ENCODE peak calls at places on chromosome 6, in six cellular contexts. One of them, this sample, is unnamed.

GRCh38 chr6:22010102-22010501 is 286.7 kb downstream of the PRL start:
- DNase-seq in central memory CD4-positive, alpha-beta T cell: no peak
- DNase-seq in CD8-positive, alpha-beta T cell: no peak
- DNase-seq in AG04450: no peak
- DNase-seq in iris pigment epithelial cell: no peak
- DNase-seq in colonic mucosa: no peak
- DNase-seq in this sample: no peak

GRCh38 chr6:145428656-145429173 is 306.6 kb downstream of the EPM2A start:
- DNase-seq in iris pigment epithelial cell: no peak
- DNase-seq in central memory CD4-positive, alpha-beta T cell: no peak
- DNase-seq in AG04450: no peak
- DNase-seq in colonic mucosa: no peak
- DNase-seq in CD8-positive, alpha-beta T cell: no peak
- DNase-seq in this sample: no peak

GRCh38 chr6:126625019-126625418 is 285.1 kb downstream of the CENPW start:
- DNase-seq in colonic mucosa: no peak
- DNase-seq in iris pigment epithelial cell: peak; percentile 22
- DNase-seq in AG04450: peak; percentile 2
- DNase-seq in CD8-positive, alpha-beta T cell: no peak
- DNase-seq in central memory CD4-positive, alpha-beta T cell: no peak
- DNase-seq in this sample: no peak

GRCh38 chr6:37882724-37883413 is 63.3 kb downstream of the ZFAND3 start:
- DNase-seq in iris pigment epithelial cell: peak; percentile 91
- DNase-seq in AG04450: peak; percentile 62
- DNase-seq in colonic mucosa: no peak
- DNase-seq in central memory CD4-positive, alpha-beta T cell: no peak
- DNase-seq in CD8-positive, alpha-beta T cell: no peak
- DNase-seq in this sample: no peak

GRCh38 chr6:165876568-165876967 is 213.5 kb upstream of the PDE10A start:
- DNase-seq in AG04450: peak; percentile 67
- DNase-seq in iris pigment epithelial cell: peak; percentile 22
- DNase-seq in CD8-positive, alpha-beta T cell: no peak
- DNase-seq in colonic mucosa: no peak
- DNase-seq in central memory CD4-positive, alpha-beta T cell: no peak
- DNase-seq in this sample: no peak

GRCh38 chr6:41262401-41262800 is 24.1 kb downstream of the TREM1 start:
- DNase-seq in iris pigment epithelial cell: no peak
- DNase-seq in central memory CD4-positive, alpha-beta T cell: no peak
- DNase-seq in colonic mucosa: no peak
- DNase-seq in CD8-positive, alpha-beta T cell: no peak
- DNase-seq in AG04450: no peak
- DNase-seq in this sample: no peak

GRCh38 chr6:159806021-159806458 is 6.0 kb downstream of the PNLDC1 start:
- DNase-seq in iris pigment epithelial cell: peak; percentile 67
- DNase-seq in CD8-positive, alpha-beta T cell: no peak
- DNase-seq in AG04450: no peak
- DNase-seq in colonic mucosa: no peak
- DNase-seq in central memory CD4-positive, alpha-beta T cell: no peak
- DNase-seq in this sample: no peak

GRCh38 chr6:158665332-158665731 is 15.5 kb downstream of the SYTL3 start:
- DNase-seq in colonic mucosa: peak; percentile 15
- DNase-seq in CD8-positive, alpha-beta T cell: no peak
- DNase-seq in AG04450: no peak
- DNase-seq in iris pigment epithelial cell: no peak
- DNase-seq in central memory CD4-positive, alpha-beta T cell: no peak
- DNase-seq in this sample: no peak

GRCh38 chr6:29552512-29553051 is 7.0 kb downstream of the UBD start:
- DNase-seq in central memory CD4-positive, alpha-beta T cell: peak; percentile 55
- DNase-seq in AG04450: peak; percentile 29
- DNase-seq in colonic mucosa: no peak
- DNase-seq in iris pigment epithelial cell: peak; percentile 87
- DNase-seq in CD8-positive, alpha-beta T cell: no peak
- DNase-seq in this sample: peak; percentile 31

GRCh38 chr6:53046274-53046673 is 18.9 kb upstream of the FBXO9 start:
- DNase-seq in central memory CD4-positive, alpha-beta T cell: no peak
- DNase-seq in iris pigment epithelial cell: no peak
- DNase-seq in AG04450: no peak
- DNase-seq in colonic mucosa: no peak
- DNase-seq in CD8-positive, alpha-beta T cell: no peak
- DNase-seq in this sample: no peak

GRCh38 chr6:128118401-128118800 is 217.5 kb upstream of the THEMIS start:
- DNase-seq in central memory CD4-positive, alpha-beta T cell: no peak
- DNase-seq in iris pigment epithelial cell: peak; percentile 87
- DNase-seq in AG04450: no peak
- DNase-seq in CD8-positive, alpha-beta T cell: no peak
- DNase-seq in colonic mucosa: no peak
- DNase-seq in this sample: no peak

GRCh38 chr6:19597809-19598320 is 239.3 kb upstream of the ID4 start:
- DNase-seq in AG04450: no peak
- DNase-seq in central memory CD4-positive, alpha-beta T cell: no peak
- DNase-seq in CD8-positive, alpha-beta T cell: no peak
- DNase-seq in colonic mucosa: no peak
- DNase-seq in iris pigment epithelial cell: no peak
- DNase-seq in this sample: no peak

GRCh38 chr6:127177030-127177928 is 58.8 kb downstream of the RSPO3 start:
- DNase-seq in CD8-positive, alpha-beta T cell: no peak
- DNase-seq in colonic mucosa: no peak
- DNase-seq in AG04450: no peak
- DNase-seq in central memory CD4-positive, alpha-beta T cell: no peak
- DNase-seq in iris pigment epithelial cell: peak; percentile 53
- DNase-seq in this sample: no peak

GRCh38 chr6:131349199-131349598 is 213.9 kb downstream of the AKAP7 start:
- DNase-seq in iris pigment epithelial cell: no peak
- DNase-seq in CD8-positive, alpha-beta T cell: no peak
- DNase-seq in central memory CD4-positive, alpha-beta T cell: no peak
- DNase-seq in AG04450: no peak
- DNase-seq in colonic mucosa: no peak
- DNase-seq in this sample: no peak

GRCh38 chr6:134750669-134751068 is 199.2 kb downstream of the ALDH8A1 start:
- DNase-seq in AG04450: no peak
- DNase-seq in colonic mucosa: no peak
- DNase-seq in iris pigment epithelial cell: peak; percentile 70
- DNase-seq in CD8-positive, alpha-beta T cell: no peak
- DNase-seq in central memory CD4-positive, alpha-beta T cell: no peak
- DNase-seq in this sample: peak; percentile 57

GRCh38 chr6:42257614-42258013 is 40.0 kb upstream of the MRPS10 start:
- DNase-seq in iris pigment epithelial cell: no peak
- DNase-seq in CD8-positive, alpha-beta T cell: no peak
- DNase-seq in colonic mucosa: no peak
- DNase-seq in AG04450: no peak
- DNase-seq in central memory CD4-positive, alpha-beta T cell: no peak
- DNase-seq in this sample: no peak

GRCh38 chr6:44078795-44079671 is 48.2 kb downstream of the MRPL14 start:
- DNase-seq in colonic mucosa: peak; percentile 89
- DNase-seq in iris pigment epithelial cell: no peak
- DNase-seq in CD8-positive, alpha-beta T cell: peak; percentile 57
- DNase-seq in central memory CD4-positive, alpha-beta T cell: peak; percentile 62
- DNase-seq in AG04450: no peak
- DNase-seq in this sample: no peak

GRCh38 chr6:155050311-155050710 is 55.2 kb downstream of the TIAM2 start:
- DNase-seq in central memory CD4-positive, alpha-beta T cell: peak; percentile 29
- DNase-seq in iris pigment epithelial cell: peak; percentile 86
- DNase-seq in AG04450: no peak
- DNase-seq in CD8-positive, alpha-beta T cell: no peak
- DNase-seq in colonic mucosa: no peak
- DNase-seq in this sample: no peak

GRCh38 chr6:139522471-139523220 is 148.2 kb upstream of the CITED2 start:
- DNase-seq in AG04450: no peak
- DNase-seq in central memory CD4-positive, alpha-beta T cell: no peak
- DNase-seq in iris pigment epithelial cell: peak; percentile 48
- DNase-seq in CD8-positive, alpha-beta T cell: no peak
- DNase-seq in colonic mucosa: no peak
- DNase-seq in this sample: no peak

GRCh38 chr6:170040115-170040500 is 250.8 kb downstream of the DLL1 start:
- DNase-seq in AG04450: no peak
- DNase-seq in CD8-positive, alpha-beta T cell: no peak
- DNase-seq in iris pigment epithelial cell: no peak
- DNase-seq in central memory CD4-positive, alpha-beta T cell: no peak
- DNase-seq in colonic mucosa: no peak
- DNase-seq in this sample: no peak

GRCh38 chr6:110705543-110705942 is 109.7 kb downstream of the CDK19 start:
- DNase-seq in colonic mucosa: no peak
- DNase-seq in iris pigment epithelial cell: no peak
- DNase-seq in central memory CD4-positive, alpha-beta T cell: no peak
- DNase-seq in AG04450: no peak
- DNase-seq in CD8-positive, alpha-beta T cell: no peak
- DNase-seq in this sample: no peak

GRCh38 chr6:167575201-167575696 is 250.4 kb downstream of the TTLL2 start:
- DNase-seq in CD8-positive, alpha-beta T cell: no peak
- DNase-seq in AG04450: no peak
- DNase-seq in iris pigment epithelial cell: no peak
- DNase-seq in colonic mucosa: peak; percentile 16
- DNase-seq in central memory CD4-positive, alpha-beta T cell: no peak
- DNase-seq in this sample: no peak

GRCh38 chr6:50699086-50699886 is 14.0 kb upstream of the TFAP2D start:
- DNase-seq in iris pigment epithelial cell: no peak
- DNase-seq in CD8-positive, alpha-beta T cell: no peak
- DNase-seq in AG04450: no peak
- DNase-seq in central memory CD4-positive, alpha-beta T cell: no peak
- DNase-seq in colonic mucosa: no peak
- DNase-seq in this sample: no peak

GRCh38 chr6:134199848-134200606 is 117.9 kb downstream of the SGK1 start:
- DNase-seq in CD8-positive, alpha-beta T cell: no peak
- DNase-seq in central memory CD4-positive, alpha-beta T cell: no peak
- DNase-seq in colonic mucosa: no peak
- DNase-seq in iris pigment epithelial cell: no peak
- DNase-seq in AG04450: no peak
- DNase-seq in this sample: no peak